ENCODE peak calls at places on chromosomes 4 and X, in seven cellular contexts. N is left ventricle myocardium inferior; K is psoas muscle; A is effector memory CD4-positive, alpha-beta T cell; V is upper lobe of right lung; J is CD8-positive, alpha-beta memory T cell; R is heart right ventricle. I is an unnamed sample. For H3K36me3, H3K9me3 and H3K27me3, the result is how much of the 10 kb centered on the place peaks cover.

GRCh38 chr4:83011779-83012630 is 1.4 kb upstream of the LIN54 start:
- DNase-seq in R (peak), A (peak), K (peak), N (peak), V (peak), J (no peak), I (peak)

GRCh38 chr4:114512595-114513295 is 85.9 kb upstream of the UGT8 start:
- DNase-seq in J (no peak), R (no peak), K (no peak), A (no peak), V (no peak), N (no peak), I (no peak)

GRCh38 chrX:71665747-71666146 is 1.6 kb upstream of the LOC101059915 start:
- DNase-seq in J (no peak), V (no peak), A (no peak), R (no peak), N (no peak), K (no peak), I (no peak)

GRCh38 chrX:131843996-131844395 is 179.1 kb upstream of the STK26 start:
- DNase-seq in J (no peak), K (no peak), R (no peak), A (no peak), N (no peak), V (no peak), I (no peak)

GRCh38 chr4:153188966-153189801 is 15.1 kb upstream of the TRIM2 start:
- DNase-seq in K (no peak), R (no peak), A (no peak), N (no peak), J (no peak), V (no peak), I (peak)

GRCh38 chr4:40910706-40911105 is 161.0 kb downstream of the NSUN7 start:
- DNase-seq in A (no peak), R (no peak), N (no peak), K (no peak), J (no peak), V (no peak), I (peak)

GRCh38 chrX:46125139-46125538 is 420.1 kb downstream of the ZNF674 start:
- DNase-seq in K (no peak), V (no peak), N (no peak), R (no peak), A (no peak), J (no peak), I (no peak)

GRCh38 chrX:69503228-69503834 is 795 bp upstream of the NALF2 start:
- DNase-seq in N (no peak), A (no peak), K (no peak), V (no peak), J (no peak), R (no peak), I (no peak)

GRCh38 chrX:16162391-16162790 is 4.9 kb upstream of the MAGEB17 start:
- DNase-seq in V (no peak), A (no peak), R (no peak), N (no peak), K (no peak), J (no peak), I (no peak)

GRCh38 chr4:184335520-184335919 is 117.8 kb upstream of the ENPP6 start:
- DNase-seq in J (no peak), K (no peak), N (no peak), R (no peak), V (no peak), A (no peak), I (no peak)

GRCh38 chr4:156800463-156800862 is 171.1 kb downstream of the PDGFC start:
- DNase-seq in R (no peak), N (no peak), V (no peak), J (no peak), A (no peak), K (no peak), I (no peak)

GRCh38 chr4:120692964-120693363 is 229.6 kb downstream of the PRDM5 start:
- DNase-seq in K (no peak), V (no peak), A (no peak), R (no peak), J (no peak), N (no peak), I (peak)

GRCh38 chr4:168183717-168184571 is 91.6 kb downstream of the ANXA10 start:
- DNase-seq in J (no peak), N (no peak), V (no peak), A (no peak), R (no peak), K (no peak), I (no peak)

GRCh38 chrX:29561417-29561816 is 653.9 kb upstream of the MAGEB2 start:
- DNase-seq in N (no peak), R (no peak), J (no peak), A (no peak), K (no peak), V (no peak), I (no peak)

GRCh38 chr4:76803522-76803921 is 94.4 kb downstream of the SOWAHB start:
- DNase-seq in N (no peak), K (no peak), A (no peak), J (no peak), R (no peak), V (no peak), I (peak)

GRCh38 chr4:104064650-104065577 is 345.1 kb upstream of the TACR3 start:
- DNase-seq in V (peak), R (peak), N (peak), A (no peak), K (peak), J (no peak), I (peak)

GRCh38 chrX:108250654-108251579 is 159.3 kb downstream of the ATG4A start:
- DNase-seq in A (no peak), R (peak), N (peak), J (no peak), K (no peak), V (no peak), I (no peak)

GRCh38 chr4:38905657-38906398 is 38.2 kb downstream of the FAM114A1 start:
- DNase-seq in N (no peak), A (no peak), K (no peak), R (no peak), J (no peak), V (no peak), I (no peak)
- H3K36me3 ChIP-seq in N (half or more), A (under half), K (under half), R (under half), J (under half), V (half or more), I (under half)

DNA sequence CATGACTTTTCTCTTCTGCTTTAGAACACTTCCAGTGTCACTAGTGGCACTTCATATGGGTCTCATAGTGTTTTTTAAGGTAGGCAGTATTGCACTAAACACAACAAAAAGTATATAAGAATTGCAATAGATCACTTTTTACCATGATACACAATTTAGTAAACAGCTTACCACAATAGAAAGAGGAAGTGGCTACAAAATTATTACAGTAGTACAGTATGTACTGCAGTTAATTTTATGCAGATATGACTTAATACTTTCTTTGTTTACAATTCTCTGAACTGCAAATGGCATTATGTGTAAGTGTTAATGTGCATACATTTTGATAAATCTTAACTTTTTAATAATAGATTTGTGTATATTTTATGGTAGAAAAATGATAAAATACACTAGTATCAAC is 157.3 kb downstream of the RRAGB start:
- DNase-seq in R (no peak), J (no peak), N (no peak), V (no peak), A (no peak), K (no peak), I (no peak)
- H3K9me3 ChIP-seq in R (under half), J (under half), N (under half), V (under half), A (under half), K (under half), I (under half)

GRCh38 chr4:62835579-62835978 is 1573.7 kb downstream of the TECRL start:
- DNase-seq in V (no peak), J (no peak), R (no peak), N (no peak), K (no peak), A (no peak), I (no peak)
- H3K27me3 ChIP-seq in V (under half), J (under half), R (under half), N (under half), K (under half), A (under half), I (under half)

DNA sequence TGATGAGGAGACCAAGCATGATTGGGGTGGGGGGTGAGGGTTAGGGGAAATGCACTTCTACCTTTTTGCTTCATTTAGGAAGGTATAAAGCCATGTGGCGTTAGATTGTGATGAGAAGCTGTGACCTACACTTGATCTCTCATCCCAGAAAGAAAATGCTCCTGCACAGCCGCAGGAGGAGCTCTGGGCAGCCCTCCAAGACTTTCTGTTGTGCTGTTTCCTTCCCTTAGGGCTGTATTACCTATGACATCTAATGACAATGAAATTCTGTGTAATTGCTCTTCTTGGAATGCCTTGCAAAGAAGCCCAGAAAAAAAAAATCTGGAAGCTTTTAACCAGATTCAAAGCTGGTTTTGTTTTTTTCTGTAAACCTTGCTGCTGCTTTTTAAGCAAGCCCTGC is 13.4 kb downstream of the PRPS2 start:
- DNase-seq in R (no peak), N (no peak), A (no peak), J (no peak), K (no peak), V (no peak), I (no peak)
- H3K36me3 ChIP-seq in R (under half), N (under half), A (under half), J (under half), K (under half), V (under half), I (under half)

GRCh38 chr4:58061967-58062366 is 951.8 kb upstream of the IGFBP7 start:
- DNase-seq in N (no peak), R (no peak), A (no peak), V (no peak), K (no peak), J (no peak), I (no peak)
- H3K9me3 ChIP-seq in N (under half), R (under half), A (under half), V (under half), K (under half), J (under half), I (under half)

DNA sequence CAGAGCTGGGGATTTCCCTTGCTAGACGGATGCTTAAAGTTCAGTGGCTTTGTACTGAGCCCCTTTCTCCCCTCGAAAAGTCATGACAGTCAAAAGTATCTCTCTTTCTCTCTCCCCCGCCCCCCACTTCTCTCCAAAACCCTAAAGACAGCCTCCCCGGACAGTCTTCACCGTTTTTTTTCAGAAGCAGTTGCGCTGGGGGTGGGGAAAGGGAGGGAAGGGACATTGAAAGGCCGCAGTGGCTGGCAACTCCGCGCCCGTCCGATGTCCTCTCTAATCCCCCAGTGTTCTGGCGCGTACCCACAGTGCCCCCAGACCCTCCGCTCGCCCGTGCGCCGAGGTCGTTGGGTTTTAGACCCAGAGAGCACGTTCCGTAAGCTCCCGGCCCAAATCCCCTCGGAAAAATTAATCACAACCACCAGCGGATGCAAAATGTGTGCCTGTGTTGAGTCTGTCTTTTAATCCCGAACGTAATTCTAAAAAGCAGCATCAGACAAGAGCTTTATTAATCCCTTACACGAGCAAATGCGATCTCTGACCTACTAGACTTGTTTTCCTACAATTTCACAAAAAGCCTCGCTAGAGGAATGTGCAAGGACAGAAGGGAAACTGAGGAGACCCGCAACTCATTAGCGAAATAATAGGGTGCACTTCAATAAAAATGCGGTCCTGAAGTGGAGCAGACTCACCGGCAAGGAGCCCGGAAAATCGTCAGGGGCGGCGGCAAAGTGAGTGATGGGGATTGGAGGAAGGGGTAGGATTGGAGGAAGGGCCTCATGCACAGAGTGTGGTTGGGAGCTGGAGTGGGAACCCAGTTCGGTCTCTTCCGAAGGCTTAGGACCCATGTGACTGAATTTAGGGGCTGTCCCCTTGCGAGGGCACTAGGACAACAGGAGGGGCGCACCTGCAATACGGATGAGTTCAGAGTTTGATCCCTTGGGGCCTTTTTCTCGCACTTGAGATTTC is 12.2 kb upstream of the PRDM8 start:
- DNase-seq in N (no peak), J (peak), R (no peak), A (no peak), K (no peak), V (no peak), I (peak)
- H3K27me3 ChIP-seq in N (half or more), J (under half), R (under half), A (under half), K (half or more), V (half or more), I (under half)

DNA sequence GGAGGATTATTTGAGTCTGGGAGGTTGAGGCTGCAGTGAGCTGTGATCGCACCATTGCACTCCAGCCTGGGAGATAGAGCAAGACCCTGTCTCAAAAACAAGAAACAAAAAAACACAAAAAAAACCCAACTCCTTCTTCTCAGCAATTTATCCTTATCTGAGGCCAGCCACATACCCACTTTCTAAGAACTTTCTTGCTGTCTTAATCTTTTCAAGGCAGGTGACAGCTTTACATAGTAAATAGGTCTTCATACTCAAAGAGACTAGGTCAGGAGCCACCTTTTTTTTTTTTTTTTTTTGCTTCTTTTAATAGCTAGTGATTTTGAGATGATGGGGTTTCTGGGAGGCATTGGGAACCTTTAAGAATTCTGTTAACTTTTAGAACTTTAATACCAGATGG is 26.1 kb upstream of the ZCCHC13 start:
- DNase-seq in N (no peak), V (no peak), K (no peak), J (no peak), A (no peak), R (no peak), I (no peak)
- H3K36me3 ChIP-seq in N (half or more), V (half or more), K (under half), J (under half), A (under half), R (under half), I (under half)

I was measured in MG63.